ENCODE peak calls at places on chromosomes 12 and 14, in ten cellular contexts. G, F, D, L, B, Y, A, R, X and Q are unnamed samples.

GRCh38 chr12:52087961-52088820 is 8.7 kb downstream of the SMIM41 start:
- DNase-seq in L (peak), Y (no peak), R (no peak), B (no peak), D (no peak), A (no peak), X (no peak), G (no peak), F (peak), Q (no peak)

GRCh38 chr14:102088012-102088792 is 1.4 kb upstream of the HSP90AA1 start:
- DNase-seq in D (no peak), G (no peak), X (peak), B (no peak), F (peak), R (no peak), A (peak), L (peak), Y (no peak), Q (no peak)

GRCh38 chr14:24556756-24557155 is 19.3 kb downstream of the CTSG start:
- DNase-seq in F (no peak), Y (no peak), A (no peak), D (peak), B (no peak), X (no peak), L (no peak), R (no peak), G (peak), Q (no peak)

GRCh38 chr12:132279184-132279889 is 50.1 kb downstream of the GALNT9 start:
- DNase-seq in A (no peak), D (peak), L (no peak), B (no peak), X (peak), R (no peak), Y (no peak), G (no peak), F (peak), Q (no peak)

GRCh38 chr14:36818794-36819384 is 157.2 kb downstream of the PAX9 start:
- DNase-seq in G (peak), D (no peak), A (no peak), F (peak), R (peak), X (no peak), Y (no peak), B (peak), L (no peak), Q (no peak)

GRCh38 chr12:14948672-14949071 is 10.3 kb upstream of the ERP27 start:
- DNase-seq in X (peak), R (no peak), D (peak), F (peak), B (no peak), A (peak), L (peak), Y (no peak), G (peak), Q (peak)

GRCh38 chr12:111022386-111022785 is 102.0 kb upstream of the MYL2 start:
- DNase-seq in L (no peak), R (no peak), B (no peak), G (no peak), A (no peak), Y (no peak), F (no peak), X (no peak), D (no peak), Q (no peak)

GRCh38 chr12:11834925-11835324 is 185.5 kb downstream of the ETV6 start:
- DNase-seq in B (no peak), L (no peak), F (no peak), D (no peak), X (no peak), G (no peak), Y (no peak), A (no peak), R (no peak), Q (no peak)

GRCh38 chr12:106757623-106758348 is 16.7 kb upstream of the RIC8B start:
- DNase-seq in G (no peak), Y (no peak), B (no peak), L (no peak), A (no peak), D (no peak), X (no peak), R (no peak), F (no peak), Q (no peak)

GRCh38 chr12:95343461-95344230 is 126.0 kb downstream of the VEZT start:
- DNase-seq in Y (no peak), D (no peak), X (no peak), F (peak), G (no peak), A (no peak), L (no peak), R (no peak), B (no peak), Q (no peak)

GRCh38 chr12:86170051-86170450 is 86.1 kb downstream of the MGAT4C start:
- DNase-seq in X (no peak), F (no peak), A (no peak), R (no peak), B (no peak), Y (no peak), L (no peak), G (no peak), D (no peak), Q (no peak)

GRCh38 chr14:37466003-37466622 is 128.9 kb downstream of the FOXA1 start:
- DNase-seq in F (no peak), X (no peak), D (no peak), B (no peak), A (no peak), G (no peak), Y (peak), L (no peak), R (no peak), Q (no peak)

GRCh38 chr12:47017901-47018479 is 61.4 kb upstream of the PCED1B start:
- DNase-seq in X (no peak), B (no peak), R (no peak), L (no peak), A (no peak), D (peak), F (no peak), Y (no peak), G (peak), Q (no peak)

GRCh38 chr12:29709056-29709455 is 74.7 kb downstream of the TMTC1 start:
- DNase-seq in B (no peak), A (no peak), G (no peak), R (no peak), D (no peak), X (no peak), F (no peak), L (no peak), Y (no peak), Q (no peak)

GRCh38 chr12:54394281-54394719 is 9.8 kb upstream of the ZNF385A start:
- DNase-seq in D (peak), L (no peak), Y (peak), B (no peak), A (peak), X (no peak), G (peak), R (no peak), F (peak), Q (no peak)

GRCh38 chr12:4653257-4653656 is 4.3 kb downstream of the NDUFA9 start:
- DNase-seq in X (no peak), A (no peak), L (no peak), B (no peak), D (no peak), G (no peak), F (no peak), R (no peak), Y (no peak), Q (no peak)

GRCh38 chr14:77100961-77101360 is 2.9 kb downstream of the CIPC start:
- DNase-seq in A (peak), Y (no peak), L (peak), F (peak), B (no peak), R (no peak), D (peak), G (no peak), X (no peak), Q (no peak)

GRCh38 chr12:101945361-101946232 is 68.2 kb downstream of the DRAM1 start:
- DNase-seq in R (no peak), G (peak), F (no peak), X (no peak), Y (peak), B (no peak), A (no peak), L (no peak), D (peak), Q (no peak)

GRCh38 chr12:12718853-12719252 is 1.7 kb downstream of the CDKN1B start:
- DNase-seq in F (peak), Y (peak), A (peak), X (no peak), R (no peak), B (no peak), G (peak), L (no peak), D (peak), Q (no peak)

GRCh38 chr14:104395941-104396681 is 183.5 kb upstream of the C14orf180 start:
- DNase-seq in X (no peak), G (no peak), A (no peak), Y (no peak), D (no peak), B (no peak), L (no peak), F (peak), R (no peak), Q (no peak)

GRCh38 chr14:57388072-57388471 is 2.3 kb upstream of the NAA30 start:
- DNase-seq in L (no peak), F (no peak), B (no peak), X (no peak), A (no peak), G (no peak), D (no peak), R (no peak), Y (no peak), Q (no peak)

GRCh38 chr12:127785936-127786335 is 481.0 kb upstream of the TMEM132C start:
- DNase-seq in D (no peak), G (no peak), F (no peak), X (no peak), B (no peak), R (no peak), A (no peak), Y (no peak), L (no peak), Q (no peak)

GRCh38 chr12:5565933-5566632 is 134.2 kb downstream of the NTF3 start:
- DNase-seq in L (no peak), B (no peak), D (peak), F (no peak), A (no peak), Y (no peak), R (peak), X (no peak), G (no peak), Q (no peak)

GRCh38 chr12:103590271-103590670 is 3.2 kb downstream of the STAB2 start:
- DNase-seq in G (no peak), L (no peak), A (no peak), D (no peak), F (no peak), Y (no peak), R (no peak), X (no peak), B (no peak), Q (no peak)

GRCh38 chr12:121111684-121112083 is 21.0 kb upstream of the P2RX7 start:
- DNase-seq in B (no peak), R (no peak), L (no peak), G (no peak), Y (no peak), D (no peak), A (no peak), F (no peak), X (no peak), Q (no peak)

GRCh38 chr14:61076531-61076930 is 95.5 kb downstream of the SLC38A6 start:
- DNase-seq in F (peak), D (peak), L (no peak), A (no peak), G (no peak), Y (peak), B (no peak), X (no peak), R (no peak), Q (no peak)

GRCh38 chr12:64016521-64016920 is 172.0 kb downstream of the SRGAP1 start:
- DNase-seq in D (no peak), B (no peak), G (no peak), A (no peak), L (no peak), Y (no peak), X (no peak), F (no peak), R (no peak), Q (no peak)

GRCh38 chr14:103087343-103087835 is 3.4 kb downstream of the LBHD2 start:
- DNase-seq in R (no peak), F (no peak), L (no peak), D (no peak), X (no peak), A (no peak), G (no peak), B (peak), Y (no peak), Q (no peak)

GRCh38 chr12:80655751-80656150 is 51.7 kb upstream of the MYF6 start:
- DNase-seq in L (no peak), X (no peak), D (peak), B (no peak), R (no peak), F (no peak), G (no peak), Y (no peak), A (no peak), Q (no peak)

GRCh38 chr12:103880299-103881142 is 39.5 kb upstream of the NT5DC3 start:
- DNase-seq in D (no peak), A (peak), X (no peak), F (no peak), B (no peak), Y (no peak), L (peak), R (no peak), G (peak), Q (peak)

GRCh38 chr12:2108166-2108565 is 55.4 kb downstream of the CACNA1C start:
- DNase-seq in Y (no peak), L (no peak), D (no peak), R (no peak), A (no peak), X (no peak), F (no peak), B (no peak), G (no peak), Q (no peak)

GRCh38 chr12:58081488-58081887 is 140.1 kb downstream of the ATP23 start:
- DNase-seq in G (peak), D (no peak), F (no peak), X (no peak), A (no peak), Y (peak), B (no peak), L (no peak), R (no peak), Q (no peak)

GRCh38 chr12:15193927-15194326 is 27.3 kb downstream of the RERG start:
- DNase-seq in R (no peak), B (no peak), Y (no peak), L (no peak), D (no peak), A (no peak), X (peak), G (no peak), F (no peak), Q (no peak)

GRCh38 chr12:48788522-48788851 is 402 bp downstream of the ADCY6 start:
- DNase-seq in Y (no peak), G (no peak), L (no peak), B (no peak), R (no peak), X (no peak), D (no peak), F (no peak), A (no peak), Q (no peak)